ENCODE peak calls at places on chromosome 16, in seven cellular contexts. One of them, this sample, is unnamed. For H3K27me3, the result is how much of the 10 kb centered on the place peaks cover.

GRCh38 chr16:69334696-69335095 is 4.3 kb upstream of the PDF start:
- DNase-seq in IMR-90: no peak
- DNase-seq in neural progenitor cell: no peak
- DNase-seq in mesenchymal stem cell: no peak
- DNase-seq in neuronal stem cell: no peak
- DNase-seq in NT2/D1: no peak
- DNase-seq in adipocyte: no peak
- DNase-seq in this sample: no peak

GRCh38 chr16:69599731-69600130 is 34.0 kb downstream of the NFAT5 start:
- DNase-seq in IMR-90: no peak
- DNase-seq in neural progenitor cell: no peak
- DNase-seq in mesenchymal stem cell: no peak
- DNase-seq in NT2/D1: no peak
- DNase-seq in adipocyte: no peak
- DNase-seq in neuronal stem cell: no peak
- DNase-seq in this sample: no peak

GRCh38 chr16:46908540-46909372 is 24.6 kb downstream of the GPT2 start:
- DNase-seq in neuronal stem cell: peak
- DNase-seq in IMR-90: peak
- DNase-seq in NT2/D1: peak
- DNase-seq in adipocyte: peak
- DNase-seq in neural progenitor cell: peak
- DNase-seq in mesenchymal stem cell: peak
- DNase-seq in this sample: peak

GRCh38 chr16:3183445-3184139 is 4.4 kb upstream of the OR1F1 start:
- DNase-seq in adipocyte: no peak
- DNase-seq in mesenchymal stem cell: peak
- DNase-seq in neuronal stem cell: no peak
- DNase-seq in IMR-90: no peak
- DNase-seq in NT2/D1: no peak
- DNase-seq in neural progenitor cell: no peak
- DNase-seq in this sample: no peak

GRCh38 chr16:5460701-5461100 is 363.1 kb upstream of the EEF2KMT start:
- DNase-seq in IMR-90: no peak
- DNase-seq in mesenchymal stem cell: no peak
- DNase-seq in adipocyte: no peak
- DNase-seq in NT2/D1: no peak
- DNase-seq in neuronal stem cell: no peak
- DNase-seq in neural progenitor cell: no peak
- DNase-seq in this sample: no peak

GRCh38 chr16:69465083-69465721 is 40.8 kb downstream of the CYB5B start:
- DNase-seq in adipocyte: peak
- DNase-seq in mesenchymal stem cell: peak
- DNase-seq in neural progenitor cell: no peak
- DNase-seq in neuronal stem cell: no peak
- DNase-seq in IMR-90: peak
- DNase-seq in NT2/D1: no peak
- DNase-seq in this sample: no peak

GRCh38 chr16:68086860-68087268 is 1.7 kb downstream of the NFATC3 start:
- DNase-seq in NT2/D1: no peak
- DNase-seq in mesenchymal stem cell: peak
- DNase-seq in IMR-90: no peak
- DNase-seq in adipocyte: no peak
- DNase-seq in neuronal stem cell: no peak
- DNase-seq in neural progenitor cell: no peak
- DNase-seq in this sample: no peak

GRCh38 chr16:51040637-51041036 is 110.4 kb downstream of the SALL1 start:
- DNase-seq in neural progenitor cell: no peak
- DNase-seq in adipocyte: no peak
- DNase-seq in neuronal stem cell: no peak
- DNase-seq in IMR-90: no peak
- DNase-seq in mesenchymal stem cell: no peak
- DNase-seq in NT2/D1: no peak
- DNase-seq in this sample: no peak

GRCh38 chr16:1950047-1950446 is 4.4 kb downstream of the RPL3L start:
- DNase-seq in IMR-90: no peak
- DNase-seq in neural progenitor cell: no peak
- DNase-seq in NT2/D1: no peak
- DNase-seq in mesenchymal stem cell: no peak
- DNase-seq in neuronal stem cell: no peak
- DNase-seq in adipocyte: no peak
- DNase-seq in this sample: no peak

GRCh38 chr16:31157136-31157535 is 7.3 kb upstream of the PRSS36 start:
- DNase-seq in adipocyte: no peak
- DNase-seq in neural progenitor cell: no peak
- DNase-seq in mesenchymal stem cell: no peak
- DNase-seq in neuronal stem cell: no peak
- DNase-seq in IMR-90: no peak
- DNase-seq in NT2/D1: no peak
- DNase-seq in this sample: no peak

GRCh38 chr16:11679941-11680911 is 12.0 kb downstream of the SNN start:
- DNase-seq in neuronal stem cell: no peak
- DNase-seq in adipocyte: no peak
- DNase-seq in IMR-90: no peak
- DNase-seq in NT2/D1: no peak
- DNase-seq in mesenchymal stem cell: no peak
- DNase-seq in neural progenitor cell: no peak
- DNase-seq in this sample: no peak

GRCh38 chr16:2752850-2753522 is 548 bp downstream of the SRRM2 start:
- DNase-seq in NT2/D1: peak
- DNase-seq in neuronal stem cell: no peak
- DNase-seq in neural progenitor cell: peak
- DNase-seq in adipocyte: peak
- DNase-seq in IMR-90: peak
- DNase-seq in mesenchymal stem cell: peak
- DNase-seq in this sample: peak

DNA sequence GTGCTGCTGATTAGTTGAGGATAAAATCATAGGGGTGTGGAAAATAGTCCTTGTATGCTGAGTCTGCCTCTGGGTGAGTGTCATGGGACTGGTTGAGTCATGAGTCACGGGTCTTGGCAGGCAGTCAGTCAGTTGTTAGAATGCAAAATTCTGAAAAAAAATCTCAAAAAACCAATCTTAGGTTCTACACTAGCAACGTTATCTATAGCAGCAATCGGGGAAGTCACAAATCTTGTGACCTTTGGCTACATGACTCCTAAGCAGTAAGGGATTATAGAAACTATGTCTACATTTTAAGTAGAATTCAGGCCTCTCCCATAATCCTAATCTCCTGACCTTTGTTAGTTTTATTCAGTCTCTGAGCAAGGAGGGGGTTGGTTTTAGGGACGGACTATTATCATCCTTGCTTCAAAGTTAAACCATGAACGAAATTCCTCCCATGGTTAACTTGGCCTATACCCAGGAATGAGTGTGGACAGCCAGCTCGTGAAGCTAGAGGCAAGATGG is 18.0 kb upstream of the PMFBP1 start:
- DNase-seq in NT2/D1: no peak
- DNase-seq in neural progenitor cell: no peak
- DNase-seq in IMR-90: peak
- DNase-seq in adipocyte: peak
- DNase-seq in mesenchymal stem cell: peak
- DNase-seq in neuronal stem cell: no peak
- DNase-seq in this sample: no peak
- H3K27me3 ChIP-seq in NT2/D1: under half
- H3K27me3 ChIP-seq in neural progenitor cell: under half
- H3K27me3 ChIP-seq in IMR-90: under half
- H3K27me3 ChIP-seq in adipocyte: under half
- H3K27me3 ChIP-seq in mesenchymal stem cell: under half
- H3K27me3 ChIP-seq in neuronal stem cell: under half
- H3K27me3 ChIP-seq in this sample: under half

GRCh38 chr16:57486858-57487834 is 853 bp upstream of the DOK4 start:
- DNase-seq in IMR-90: no peak
- DNase-seq in neuronal stem cell: no peak
- DNase-seq in NT2/D1: no peak
- DNase-seq in adipocyte: no peak
- DNase-seq in mesenchymal stem cell: no peak
- DNase-seq in neural progenitor cell: no peak
- DNase-seq in this sample: no peak
- H3K9ac ChIP-seq in IMR-90: peak
- H3K9ac ChIP-seq in neuronal stem cell: no peak
- H3K9ac ChIP-seq in NT2/D1: peak
- H3K9ac ChIP-seq in adipocyte: peak
- H3K9ac ChIP-seq in mesenchymal stem cell: peak
- H3K9ac ChIP-seq in neural progenitor cell: no peak
- H3K9ac ChIP-seq in this sample: no peak

GRCh38 chr16:57503366-57503765 is 17.1 kb upstream of the DOK4 start:
- DNase-seq in IMR-90: no peak
- DNase-seq in NT2/D1: no peak
- DNase-seq in mesenchymal stem cell: no peak
- DNase-seq in adipocyte: no peak
- DNase-seq in neural progenitor cell: no peak
- DNase-seq in neuronal stem cell: no peak
- DNase-seq in this sample: no peak
- H3K27me3 ChIP-seq in IMR-90: half or more
- H3K27me3 ChIP-seq in NT2/D1: under half
- H3K27me3 ChIP-seq in mesenchymal stem cell: under half
- H3K27me3 ChIP-seq in adipocyte: half or more
- H3K27me3 ChIP-seq in neural progenitor cell: under half
- H3K27me3 ChIP-seq in neuronal stem cell: under half
- H3K27me3 ChIP-seq in this sample: under half

GRCh38 chr16:30067584-30067916 is 2.0 kb downstream of the ALDOA start:
- DNase-seq in NT2/D1: no peak
- DNase-seq in adipocyte: no peak
- DNase-seq in neuronal stem cell: no peak
- DNase-seq in mesenchymal stem cell: no peak
- DNase-seq in neural progenitor cell: no peak
- DNase-seq in IMR-90: no peak
- DNase-seq in this sample: no peak
- H3K9ac ChIP-seq in NT2/D1: peak
- H3K9ac ChIP-seq in adipocyte: peak
- H3K9ac ChIP-seq in neuronal stem cell: no peak
- H3K9ac ChIP-seq in mesenchymal stem cell: peak
- H3K9ac ChIP-seq in neural progenitor cell: no peak
- H3K9ac ChIP-seq in IMR-90: peak
- H3K9ac ChIP-seq in this sample: peak

GRCh38 chr16:55326261-55326802 is 2.3 kb downstream of the IRX6 start:
- DNase-seq in mesenchymal stem cell: no peak
- DNase-seq in neuronal stem cell: no peak
- DNase-seq in IMR-90: no peak
- DNase-seq in adipocyte: no peak
- DNase-seq in neural progenitor cell: peak
- DNase-seq in NT2/D1: no peak
- DNase-seq in this sample: no peak
- H3K27me3 ChIP-seq in mesenchymal stem cell: half or more
- H3K27me3 ChIP-seq in neuronal stem cell: half or more
- H3K27me3 ChIP-seq in IMR-90: under half
- H3K27me3 ChIP-seq in adipocyte: under half
- H3K27me3 ChIP-seq in neural progenitor cell: half or more
- H3K27me3 ChIP-seq in NT2/D1: under half
- H3K27me3 ChIP-seq in this sample: under half